ENCODE peak calls at places on chromosomes 2 and 18, in four cellular contexts. W is pancreas, C is stomach, P is breast epithelium. V is an unnamed sample. For H3K9me3 and H3K4me1, the result is how much of the 10 kb centered on the place peaks cover.

GRCh38 chr2:48107326-48107925 is 201.1 kb upstream of the FBXO11 start:
- DNase-seq in W (no peak), C (no peak), P (no peak), V (no peak)

GRCh38 chr2:207504513-207505171 is 25.1 kb upstream of the CREB1 start:
- DNase-seq in W (no peak), C (no peak), P (no peak), V (no peak)

GRCh38 chr2:214713080-214713830 is 96.2 kb downstream of the BARD1 start:
- DNase-seq in W (peak), C (no peak), P (no peak), V (no peak)

GRCh38 chr2:220166616-220167015 is 539.2 kb downstream of the SLC4A3 start:
- DNase-seq in W (no peak), C (no peak), P (no peak), V (no peak)

GRCh38 chr2:236941551-236941950 is 144.1 kb upstream of the COPS8 start:
- DNase-seq in W (no peak), C (no peak), P (no peak), V (no peak)

GRCh38 chr2:120503793-120504571 is 158.0 kb downstream of the INHBB start:
- DNase-seq in W (no peak), C (no peak), P (no peak), V (peak)

GRCh38 chr2:64063924-64064331 is 44.7 kb upstream of the VPS54 start:
- DNase-seq in W (peak), C (no peak), P (no peak), V (no peak)

GRCh38 chr2:231682546-231683291 is 25.6 kb upstream of the PTMA start:
- DNase-seq in W (no peak), C (no peak), P (no peak), V (no peak)

GRCh38 chr2:85605406-85606115 is 3.1 kb upstream of the TMEM150A start:
- DNase-seq in W (no peak), C (no peak), P (no peak), V (no peak)

GRCh38 chr2:22481507-22482217 is 903.3 kb upstream of the KLHL29 start:
- DNase-seq in W (no peak), C (no peak), P (no peak), V (peak)

GRCh38 chr18:48638451-48638850 is 99.6 kb downstream of the CTIF start:
- DNase-seq in W (no peak), C (no peak), P (no peak), V (no peak)

GRCh38 chr2:197852127-197852526 is 47.7 kb downstream of the PLCL1 start:
- DNase-seq in W (no peak), C (no peak), P (no peak), V (no peak)

GRCh38 chr2:193743089-193743488 is 1548.4 kb upstream of the TMEFF2 start:
- DNase-seq in W (no peak), C (no peak), P (no peak), V (no peak)

GRCh38 chr2:31935370-31935769 is 75.4 kb downstream of the MEMO1 start:
- DNase-seq in W (no peak), C (no peak), P (no peak), V (no peak)

DNA sequence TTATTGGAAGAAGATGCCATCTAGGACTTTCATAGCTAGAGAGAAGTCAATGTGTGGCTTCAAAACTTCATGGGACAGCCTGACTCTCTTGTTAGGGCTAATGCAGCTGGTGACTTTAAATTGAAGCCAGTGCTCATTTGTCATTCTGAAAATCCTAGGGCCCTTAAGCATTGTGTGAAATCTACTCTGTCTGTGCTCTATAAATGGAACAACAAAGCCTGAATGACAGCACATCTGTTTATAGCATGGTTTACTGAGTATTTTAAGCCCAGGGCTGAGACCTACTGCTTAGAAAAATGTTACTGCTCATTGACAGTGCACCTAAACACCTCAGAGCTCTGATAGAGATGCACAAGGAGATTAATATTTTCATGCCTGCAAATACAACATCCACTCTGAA is 30.8 kb downstream of the ZNF892 start:
- DNase-seq in W (no peak), C (no peak), P (no peak), V (no peak)
- H3K9me3 ChIP-seq in W (under half), C (half or more), P (under half), V (under half)

GRCh38 chr2:73937103-73937885 is 10.6 kb downstream of the DGUOK start:
- DNase-seq in W (no peak), C (no peak), P (no peak), V (no peak)

GRCh38 chr2:73935641-73936040 is 9.0 kb downstream of the DGUOK start:
- DNase-seq in W (no peak), C (no peak), P (no peak), V (no peak)

GRCh38 chr2:73939419-73939818 is 12.7 kb downstream of the DGUOK start:
- DNase-seq in W (peak), C (peak), P (no peak), V (peak)

GRCh38 chr2:73938761-73939352 is 12.2 kb downstream of the DGUOK start:
- DNase-seq in W (no peak), C (no peak), P (no peak), V (no peak)

GRCh38 chr2:73937899-73938298 is 11.2 kb downstream of the DGUOK start:
- DNase-seq in W (no peak), C (no peak), P (no peak), V (no peak)
- TF ChIP-seq CTCF in W (no peak), C (no peak), P (no peak), V (no peak)

DNA sequence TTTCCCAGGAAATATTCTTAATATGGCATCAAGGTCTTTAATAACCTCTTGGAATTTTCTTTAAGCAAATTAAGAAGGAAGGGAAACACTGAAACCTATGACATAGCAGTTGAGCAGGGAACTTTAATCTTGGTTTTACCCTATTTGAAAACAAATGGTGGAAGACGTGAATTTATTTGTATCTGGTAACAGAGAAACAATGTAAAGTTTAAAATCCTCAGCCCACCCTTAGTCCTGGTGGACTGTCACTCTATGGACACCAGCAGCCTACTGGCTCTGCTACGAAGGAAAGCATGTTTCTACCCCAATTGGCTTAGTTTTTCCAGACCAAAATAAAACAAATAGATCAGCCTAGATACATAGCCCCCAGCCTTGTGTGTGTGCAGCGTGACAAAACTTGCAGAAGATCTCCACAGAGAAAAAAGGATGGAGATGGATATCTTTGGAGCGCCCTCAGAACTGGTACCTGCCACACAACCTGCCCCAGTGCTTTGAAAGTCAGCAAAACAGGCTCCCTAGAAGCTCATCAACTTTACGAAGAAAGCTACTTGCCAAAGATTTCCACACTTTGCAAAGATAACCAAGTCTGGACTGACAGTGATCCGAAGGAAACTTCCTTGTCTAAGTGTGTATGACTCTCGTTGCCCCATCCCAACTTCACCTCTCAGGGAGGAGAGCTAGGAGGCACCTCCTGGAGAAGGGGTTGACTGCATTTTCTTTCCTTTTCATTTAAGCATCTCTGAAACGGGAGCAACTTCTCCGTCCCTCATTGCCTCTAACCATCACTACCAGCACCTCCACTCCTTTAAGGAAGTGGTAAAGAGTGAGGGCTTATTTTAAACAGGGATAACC is 7.3 kb downstream of the ZEB2 start:
- DNase-seq in W (no peak), C (no peak), P (no peak), V (no peak)
- H3K4me1 ChIP-seq in W (under half), C (under half), P (under half), V (half or more)

GRCh38 chr2:3635171-3636008 is 22.6 kb upstream of the ALLC start:
- DNase-seq in W (no peak), C (peak), P (no peak), V (no peak)
- H3K9me3 ChIP-seq in W (under half), C (under half), P (under half), V (under half)

GRCh38 chr2:27087823-27088410 is 1.3 kb downstream of the KHK start:
- DNase-seq in W (no peak), C (no peak), P (no peak), V (no peak)

GRCh38 chr2:27085062-27085669 is 1.4 kb upstream of the KHK start:
- DNase-seq in W (no peak), C (no peak), P (no peak), V (no peak)

GRCh38 chr2:27085670-27086089 is 892 bp upstream of the KHK start:
- DNase-seq in W (peak), C (peak), P (peak), V (peak)

GRCh38 chr2:27086090-27086721 is 366 bp upstream of the KHK start:
- DNase-seq in W (peak), C (peak), P (peak), V (peak)

GRCh38 chr2:27086722-27087446 is at the start of gene KHK:
- DNase-seq in W (peak), C (peak), P (peak), V (no peak)
- TF ChIP-seq CTCF in W (peak), C (no peak), P (no peak), V (no peak)

GRCh38 chr2:226683196-226683595 is 116.4 kb downstream of the IRS1 start:
- DNase-seq in W (no peak), C (no peak), P (no peak), V (no peak)
- H3K4me1 ChIP-seq in W (under half), C (under half), P (under half), V (under half)

GRCh38 chr18:51123481-51123880 is 74.0 kb downstream of the MEX3C start:
- DNase-seq in W (no peak), C (no peak), P (no peak), V (no peak)

GRCh38 chr18:51123046-51123395 is 74.5 kb downstream of the MEX3C start:
- DNase-seq in W (no peak), C (no peak), P (no peak), V (no peak)

GRCh38 chr18:51120809-51121596 is 76.5 kb downstream of the MEX3C start:
- DNase-seq in W (no peak), C (no peak), P (no peak), V (no peak)

GRCh38 chr18:51121597-51121857 is 76.0 kb downstream of the MEX3C start:
- DNase-seq in W (no peak), C (no peak), P (no peak), V (no peak)

DNA sequence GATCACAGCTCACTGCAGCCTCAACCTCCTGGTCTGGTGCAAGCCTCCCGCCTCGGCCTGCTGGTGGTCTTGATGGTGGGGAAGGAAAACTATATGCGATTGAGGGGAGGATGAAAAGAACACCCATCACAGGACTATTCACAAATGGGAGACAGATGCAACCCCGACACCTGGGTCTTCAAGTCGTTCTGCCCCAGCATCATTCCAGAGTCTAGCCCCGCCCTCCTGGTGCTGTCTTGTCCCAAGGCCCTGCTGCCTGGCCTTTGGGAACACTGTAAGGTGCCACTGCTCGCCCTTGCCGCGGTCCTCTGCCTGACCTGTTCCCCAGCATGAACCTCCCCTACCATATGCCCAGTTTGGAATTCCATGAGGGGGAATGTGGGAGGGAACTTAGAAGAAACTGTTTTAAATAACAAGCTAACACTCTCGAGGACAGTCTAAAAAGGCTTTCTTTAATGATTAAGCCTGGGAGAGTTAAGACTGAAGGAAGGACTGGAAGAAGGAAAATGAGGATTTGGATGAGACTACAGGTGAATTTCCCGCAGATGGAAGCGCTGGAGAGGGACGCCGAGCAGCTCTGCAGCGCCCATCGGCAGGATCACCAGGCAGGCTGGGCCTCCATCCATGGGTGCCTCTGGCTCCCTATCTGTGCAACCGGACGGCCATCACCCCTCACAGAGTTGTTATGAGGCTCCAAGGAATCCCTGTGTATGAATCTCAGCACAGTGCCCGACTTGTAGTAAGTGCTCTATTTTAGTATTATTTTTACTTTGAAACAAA is 75.0 kb downstream of the MEX3C start:
- DNase-seq in W (no peak), C (no peak), P (no peak), V (no peak)
- H3K9me3 ChIP-seq in W (under half), C (under half), P (under half), V (under half)

DNA sequence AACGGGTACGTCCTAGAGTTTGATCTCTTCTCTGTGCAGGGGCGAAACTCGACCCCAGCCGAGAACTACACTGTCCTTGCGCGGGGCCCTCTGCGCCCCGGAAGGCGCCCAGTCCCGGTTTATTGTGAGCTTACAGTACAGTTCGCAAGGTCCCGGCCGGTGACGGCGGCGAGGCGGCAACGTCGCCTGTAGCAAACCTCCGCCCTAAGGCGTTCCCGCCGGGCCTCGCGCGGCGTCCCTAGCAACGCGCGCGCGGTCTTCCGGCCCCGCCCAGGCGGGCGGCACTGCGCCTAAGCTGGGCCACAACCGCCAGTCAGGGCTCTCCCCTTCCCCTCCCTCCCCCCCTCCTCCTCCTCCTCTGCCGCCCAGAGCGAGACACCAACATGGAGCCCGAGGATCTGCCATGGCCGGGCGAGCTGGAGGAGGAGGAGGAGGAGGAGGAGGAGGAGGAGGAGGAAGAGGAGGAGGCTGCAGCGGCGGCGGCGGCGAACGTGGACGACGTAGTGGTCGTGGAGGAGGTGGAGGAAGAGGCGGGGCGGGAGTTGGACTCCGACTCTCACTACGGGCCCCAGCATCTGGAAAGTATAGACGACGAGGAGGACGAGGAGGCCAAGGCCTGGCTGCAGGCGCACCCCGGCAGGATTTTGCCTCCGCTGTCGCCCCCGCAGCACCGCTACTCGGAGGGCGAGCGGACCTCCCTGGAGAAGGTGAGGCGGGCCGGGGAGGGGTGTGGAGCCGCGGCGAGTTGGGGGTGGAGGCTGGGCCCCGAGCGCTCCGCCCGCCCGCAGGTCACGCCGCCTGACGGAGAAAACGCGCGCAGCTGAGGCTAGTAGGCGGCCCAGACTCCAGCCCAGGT is at the start of gene ALMS1:
- DNase-seq in W (peak), C (peak), P (peak), V (peak)
- TF ChIP-seq CTCF in W (no peak), C (no peak), P (peak), V (peak)

DNA sequence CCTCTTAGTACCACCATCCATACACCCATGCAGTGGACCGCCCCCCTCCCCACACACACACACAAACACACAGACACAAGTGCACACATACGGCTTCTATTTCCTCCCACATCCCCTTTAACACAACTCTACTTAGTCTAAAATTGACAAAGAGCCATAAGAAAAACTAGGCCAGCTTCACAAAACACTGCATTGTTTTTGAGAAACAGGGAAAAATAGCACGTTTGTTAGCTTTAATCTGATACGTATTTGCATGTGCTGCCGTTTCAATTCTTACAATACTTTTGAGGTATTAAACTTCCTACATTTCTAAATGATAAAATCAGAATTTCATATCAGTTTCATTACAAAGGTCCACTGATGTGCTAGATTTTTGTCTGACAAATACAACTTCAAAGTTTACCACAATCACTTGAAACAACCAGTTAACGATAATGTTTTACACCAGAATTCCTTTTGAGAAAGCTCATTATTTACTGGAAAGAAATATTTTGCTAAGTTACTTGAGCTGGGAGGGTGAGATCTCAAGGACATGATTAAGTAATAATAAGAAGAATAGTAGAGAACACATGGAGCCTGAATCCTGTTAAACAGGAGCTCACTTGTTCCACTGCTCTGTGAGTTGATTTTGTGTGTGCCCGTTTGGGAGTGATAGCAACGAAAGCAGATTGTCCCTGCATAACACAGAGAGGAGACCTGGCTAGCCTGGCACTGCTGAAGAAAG is 74.5 kb downstream of the MOGAT1 start:
- DNase-seq in W (no peak), C (no peak), P (no peak), V (no peak)
- H3K4me1 ChIP-seq in W (under half), C (under half), P (under half), V (under half)

DNA sequence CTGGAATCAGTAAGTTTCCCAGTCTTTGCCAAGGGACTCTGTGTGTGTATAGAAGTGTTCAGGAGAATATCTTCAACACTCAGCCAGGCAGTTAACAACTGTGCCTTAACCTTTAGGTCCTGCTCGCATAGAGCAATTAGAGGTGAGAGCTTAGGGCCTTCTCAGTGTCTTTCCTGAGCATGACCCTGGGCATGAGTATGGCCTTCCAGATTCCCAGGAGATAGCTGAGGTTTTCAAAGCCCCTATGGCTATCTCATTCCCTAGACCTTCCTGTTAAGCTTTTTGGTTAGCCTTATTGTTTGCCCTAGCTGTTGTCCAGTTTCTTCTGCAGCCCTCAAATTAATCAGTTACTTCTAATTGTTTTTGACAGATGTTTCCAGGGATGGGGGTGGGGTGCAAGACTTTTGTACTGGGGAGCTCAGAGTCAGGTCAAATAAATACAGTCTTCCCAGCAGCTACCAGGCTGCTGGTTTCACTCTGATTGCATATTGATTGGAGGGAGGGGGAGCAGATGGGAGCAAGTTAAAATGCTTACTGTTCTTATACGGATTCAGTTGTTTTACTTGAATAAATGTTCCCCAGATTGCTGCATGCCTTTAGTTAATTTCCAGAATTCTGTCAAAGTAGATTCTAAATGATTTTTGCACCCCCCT is 23.1 kb downstream of the PDK1 start:
- DNase-seq in W (no peak), C (no peak), P (no peak), V (no peak)
- H3K9me3 ChIP-seq in W (under half), C (under half), P (under half), V (under half)

V was measured in gastrocnemius medialis.